ENCODE peak calls at places on chromosome 21, in six cellular contexts. T is lung; F is left ventricle myocardium inferior; W is pancreas; K is A549; I is CD4-positive, alpha-beta T cell. S is an unnamed sample.

GRCh38 chr21:18832081-18832670 is 428.6 kb upstream of the TMPRSS15 start:
- DNase-seq in T (no peak), F (no peak), W (no peak), K (no peak), I (no peak), S (no peak)

GRCh38 chr21:41442496-41443186 is 16.6 kb downstream of the MX1 start:
- DNase-seq in T (no peak), F (no peak), W (no peak), K (no peak), I (no peak), S (no peak)

GRCh38 chr21:37043818-37044217 is 29.1 kb downstream of the PIGP start:
- DNase-seq in T (no peak), F (no peak), W (no peak), K (no peak), I (no peak), S (no peak)

GRCh38 chr21:33362044-33362555 is 37.3 kb downstream of the IFNAR1 start:
- DNase-seq in T (peak), F (no peak), W (no peak), K (no peak), I (peak), S (no peak)

GRCh38 chr21:24727803-24728425 is 879.4 kb downstream of the MRPL39 start:
- DNase-seq in T (no peak), F (no peak), W (no peak), K (no peak), I (no peak), S (no peak)

GRCh38 chr21:18655927-18656326 is 252.3 kb upstream of the TMPRSS15 start:
- DNase-seq in T (no peak), F (no peak), W (no peak), K (no peak), I (no peak), S (no peak)

GRCh38 chr21:42061866-42062542 is 9.1 kb upstream of the UMODL1 start:
- DNase-seq in T (no peak), F (no peak), W (no peak), K (no peak), I (peak), S (no peak)

GRCh38 chr21:38486705-38487104 is 11.6 kb downstream of the ERG start:
- DNase-seq in T (no peak), F (no peak), W (no peak), K (no peak), I (no peak), S (no peak)

GRCh38 chr21:46668381-46668780 is 32.9 kb downstream of the PRMT2 start:
- DNase-seq in T (no peak), F (no peak), W (no peak), K (no peak), I (no peak), S (no peak)

GRCh38 chr21:46542588-46543092 is 62.2 kb downstream of the S100B start:
- DNase-seq in T (no peak), F (no peak), W (no peak), K (no peak), I (no peak), S (no peak)

GRCh38 chr21:46604975-46605758 is at the start of gene S100B:
- DNase-seq in T (no peak), F (no peak), W (no peak), K (no peak), I (no peak), S (no peak)

GRCh38 chr21:14095021-14095420 is 115.7 kb downstream of the LIPI start:
- DNase-seq in T (no peak), F (no peak), W (no peak), K (no peak), I (no peak), S (no peak)

GRCh38 chr21:31624181-31624580 is 35.3 kb upstream of the SOD1 start:
- DNase-seq in T (no peak), F (no peak), W (no peak), K (no peak), I (no peak), S (no peak)

GRCh38 chr21:31624961-31625491 is 34.5 kb upstream of the SOD1 start:
- DNase-seq in T (no peak), F (no peak), W (no peak), K (no peak), I (no peak), S (no peak)

GRCh38 chr21:31618696-31619430 is 40.6 kb upstream of the SOD1 start:
- DNase-seq in T (no peak), F (no peak), W (no peak), K (no peak), I (no peak), S (no peak)

GRCh38 chr21:31622397-31622796 is 37.1 kb upstream of the SOD1 start:
- DNase-seq in T (no peak), F (no peak), W (no peak), K (no peak), I (no peak), S (no peak)

GRCh38 chr21:31623664-31624063 is 35.8 kb upstream of the SOD1 start:
- DNase-seq in T (no peak), F (no peak), W (no peak), K (no peak), I (no peak), S (no peak)
- TF ChIP-seq CTCF in T (no peak), F (no peak), W (no peak), K (no peak), I (no peak), S (no peak)

DNA sequence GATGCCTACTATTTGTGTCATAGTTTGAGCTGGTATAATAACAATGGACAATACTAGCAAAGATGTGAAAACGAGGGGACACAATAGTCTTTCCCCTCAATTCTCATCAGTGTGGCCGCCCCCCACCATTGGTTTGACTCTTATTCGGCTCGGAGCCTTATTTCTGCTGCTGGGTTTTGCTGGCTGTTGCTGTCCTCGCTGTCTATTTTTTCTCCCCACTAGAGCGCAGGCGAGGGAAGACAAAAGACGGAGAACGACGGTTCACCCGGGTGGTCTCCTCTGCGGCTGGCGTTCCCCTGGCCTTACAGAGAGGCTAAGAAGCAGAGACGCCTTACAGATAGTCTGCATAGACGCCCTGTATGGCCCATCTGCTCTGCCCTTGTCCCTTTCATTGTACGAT is 19.4 kb downstream of the CLIC6 start:
- DNase-seq in T (no peak), F (no peak), W (no peak), K (peak), I (no peak), S (no peak)
- TF ChIP-seq CTCF in T (no peak), F (no peak), W (peak), K (peak), I (no peak), S (no peak)

GRCh38 chr21:20875741-20876140 is 122.5 kb upstream of the NCAM2 start:
- DNase-seq in T (no peak), F (no peak), W (no peak), K (no peak), I (no peak), S (no peak)

GRCh38 chr21:20877976-20878375 is 120.2 kb upstream of the NCAM2 start:
- DNase-seq in T (no peak), F (no peak), W (no peak), K (no peak), I (no peak), S (no peak)

DNA sequence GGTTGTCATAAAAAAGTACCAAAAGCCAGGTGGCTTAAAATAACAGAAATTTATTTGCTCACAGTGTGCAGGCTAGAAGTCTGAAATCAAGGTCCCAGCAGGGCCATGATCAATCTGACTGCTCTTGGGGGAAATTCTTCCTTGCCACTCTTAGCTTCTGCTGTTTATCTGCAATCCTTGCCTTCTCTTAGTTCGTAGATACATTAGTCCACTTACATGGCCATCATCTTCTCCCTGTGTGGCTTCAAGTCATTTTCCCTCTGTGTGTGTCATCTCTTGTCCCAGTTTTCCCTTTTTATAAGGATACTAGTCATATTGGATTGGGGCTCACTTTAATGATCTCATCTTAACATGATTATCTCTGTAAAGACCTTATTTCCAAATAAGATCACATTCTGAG is 124.0 kb upstream of the NCAM2 start:
- DNase-seq in T (no peak), F (no peak), W (no peak), K (no peak), I (no peak), S (no peak)
- TF ChIP-seq CTCF in T (no peak), F (no peak), W (no peak), K (no peak), I (no peak), S (no peak)

GRCh38 chr21:45386728-45387371 is 18.1 kb upstream of the COL18A1 start:
- DNase-seq in T (no peak), F (peak), W (peak), K (peak), I (no peak), S (peak)
- TF ChIP-seq CTCF in T (no peak), F (peak), W (no peak), K (no peak), I (no peak), S (no peak)

GRCh38 chr21:44444286-44444931 is 10.9 kb upstream of the LRRC3 start:
- DNase-seq in T (no peak), F (peak), W (no peak), K (no peak), I (no peak), S (no peak)
- TF ChIP-seq CTCF in T (no peak), F (no peak), W (no peak), K (no peak), I (no peak), S (no peak)

DNA sequence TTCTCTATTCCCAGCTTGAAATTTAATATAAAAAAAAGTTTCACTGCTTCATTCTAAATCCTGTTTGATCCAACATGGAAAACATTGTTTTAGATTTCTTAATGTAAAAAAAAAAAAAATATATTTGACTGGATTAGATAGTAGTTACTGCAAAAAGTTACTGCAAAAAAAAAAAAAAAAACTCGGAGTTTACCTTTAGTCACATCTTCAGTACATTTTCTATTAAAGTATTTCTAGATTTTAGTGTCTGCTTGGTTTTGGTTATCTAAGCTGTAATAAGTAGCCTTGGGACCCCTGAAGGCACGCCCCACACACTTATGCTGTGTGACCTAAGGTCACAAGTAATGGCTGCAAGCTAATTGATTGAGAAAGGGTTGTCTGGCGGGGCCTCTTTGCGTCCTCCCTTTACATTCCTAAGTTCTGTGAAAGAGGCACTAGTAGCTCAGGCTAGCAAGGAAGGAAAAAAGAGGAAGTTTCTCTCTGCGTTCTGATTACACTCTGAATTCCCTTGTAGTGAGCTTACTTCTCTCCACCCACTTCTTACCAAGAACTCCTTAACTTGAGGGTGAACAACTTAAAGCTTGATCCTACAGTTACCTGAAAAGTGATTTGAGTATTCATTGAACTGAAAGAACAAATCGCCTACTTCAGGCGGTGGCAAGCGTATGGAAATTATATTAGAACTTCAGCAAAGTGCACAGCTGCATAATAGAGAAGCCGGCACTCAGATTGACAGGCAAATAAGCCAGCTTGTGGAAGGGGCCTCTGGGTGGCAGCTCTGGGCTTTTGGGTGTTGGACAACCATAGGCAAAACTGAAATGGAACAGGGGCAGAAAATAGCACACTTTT is 464.2 kb downstream of the USP25 start:
- DNase-seq in T (peak), F (peak), W (no peak), K (peak), I (no peak), S (no peak)
- TF ChIP-seq CTCF in T (no peak), F (peak), W (no peak), K (peak), I (no peak), S (no peak)

GRCh38 chr21:26332873-26333272 is 162.3 kb upstream of the APP start:
- DNase-seq in T (no peak), F (no peak), W (no peak), K (no peak), I (no peak), S (no peak)
- TF ChIP-seq CTCF in T (no peak), F (no peak), W (no peak), K (no peak), I (no peak), S (no peak)

GRCh38 chr21:39788383-39788782 is 43.4 kb downstream of the IGSF5 start:
- DNase-seq in T (peak), F (peak), W (peak), K (peak), I (no peak), S (peak)
- TF ChIP-seq CTCF in T (peak), F (peak), W (peak), K (peak), I (no peak), S (peak)

DNA sequence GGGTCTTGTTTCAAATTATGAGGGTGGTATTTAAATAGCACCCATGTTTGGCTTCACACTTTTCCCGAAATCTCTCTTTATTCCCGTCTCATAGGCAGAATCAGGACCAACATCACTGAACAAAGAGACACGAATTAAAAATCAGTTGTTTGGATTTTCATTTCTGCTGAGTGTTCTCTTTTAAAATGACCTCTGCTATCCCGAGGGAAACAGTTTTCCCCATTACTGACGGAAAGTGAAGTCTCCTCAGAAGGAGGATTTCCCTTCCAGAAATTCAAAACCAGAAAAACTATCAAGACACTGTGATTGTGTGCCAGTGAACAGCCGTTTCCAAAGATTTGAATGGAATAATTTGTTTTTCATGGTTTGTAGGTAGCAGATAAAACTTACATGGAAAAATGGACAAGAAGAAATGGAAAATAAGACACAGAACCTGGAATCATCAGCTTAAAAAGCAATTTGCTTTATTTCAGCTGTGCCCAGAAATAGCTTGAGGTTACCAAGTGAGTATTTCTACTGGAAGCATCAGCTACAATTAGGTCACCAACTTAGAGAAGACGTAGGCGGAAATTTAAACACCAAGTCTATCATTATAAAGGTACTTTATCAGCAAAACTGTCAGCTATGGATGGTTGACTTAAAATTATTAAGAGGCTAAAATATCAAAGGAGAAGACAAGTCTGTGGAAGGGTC is 68.5 kb downstream of the RUNX1 start:
- DNase-seq in T (no peak), F (no peak), W (no peak), K (no peak), I (no peak), S (no peak)
- TF ChIP-seq CTCF in T (no peak), F (no peak), W (no peak), K (no peak), I (no peak), S (no peak)

DNA sequence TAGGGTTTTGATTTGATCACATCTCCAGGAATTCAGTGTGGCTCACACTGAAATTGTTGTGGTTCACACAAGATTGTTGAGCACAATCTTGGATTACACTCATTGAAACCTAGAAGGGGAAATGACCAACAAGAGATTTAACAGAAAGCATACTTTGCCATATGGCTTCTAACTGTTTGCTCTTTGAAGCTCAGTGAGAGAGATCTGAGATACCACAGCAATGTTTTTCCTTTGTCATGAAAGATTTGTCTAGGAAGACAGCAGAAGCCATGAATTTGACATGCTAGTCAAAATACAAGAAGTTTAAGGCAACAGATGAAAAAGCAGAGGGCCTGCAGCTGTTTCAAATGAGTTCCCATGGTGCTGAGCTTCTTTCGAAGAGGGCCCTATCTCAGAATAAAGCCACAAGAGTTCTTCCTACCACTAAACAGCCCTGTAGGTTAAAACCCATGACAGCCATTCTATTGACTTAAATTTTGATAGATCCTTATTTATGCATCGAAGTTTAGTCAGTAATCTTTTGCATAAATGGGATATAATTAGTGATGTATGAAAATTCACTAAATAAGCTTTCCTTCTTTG is 650.4 kb downstream of the LTN1 start:
- DNase-seq in T (no peak), F (no peak), W (no peak), K (no peak), I (no peak), S (no peak)
- TF ChIP-seq CTCF in T (no peak), F (no peak), W (no peak), K (no peak), I (no peak), S (no peak)